ENCODE peak calls at places on chromosomes 16 and 17, in ten cellular contexts. L is Daoy, O is T follicular helper cell, P is nucleus accumbens, X is EL, R is GM03348, T is GM13976, I is HT-29, G is GM10248, J is renal cortical epithelial cell. S is an unnamed sample.

GRCh38 chr16:1296688-1297412 is 12.6 kb upstream of the UBE2I start:
- DNase-seq in L (peak), P (no peak), J (peak), T (no peak), O (no peak), R (no peak), G (no peak), X (peak), I (peak), S (no peak)

GRCh38 chr17:80742091-80742490 is 197.5 kb downstream of the RPTOR start:
- DNase-seq in I (no peak), T (no peak), G (no peak), P (no peak), L (no peak), R (no peak), J (no peak), X (no peak), O (no peak), S (no peak)

GRCh38 chr17:8131844-8132441 is 8.0 kb upstream of the HES7 start:
- DNase-seq in I (no peak), T (no peak), R (no peak), P (no peak), G (no peak), O (no peak), X (peak), J (no peak), L (peak), S (no peak)

GRCh38 chr17:48307222-48307621 is 122.8 kb downstream of the SKAP1 start:
- DNase-seq in I (no peak), L (no peak), O (no peak), X (no peak), R (no peak), J (no peak), P (no peak), T (no peak), G (no peak), S (no peak)

GRCh38 chr17:4101127-4101798 is 41.6 kb downstream of the ZZEF1 start:
- DNase-seq in G (peak), X (no peak), I (no peak), O (no peak), R (peak), L (peak), T (peak), P (no peak), J (peak), S (no peak)

GRCh38 chr16:5207001-5207523 is 109.5 kb upstream of the EEF2KMT start:
- DNase-seq in P (no peak), R (no peak), J (no peak), L (no peak), I (no peak), O (no peak), X (no peak), T (no peak), G (no peak), S (no peak)

GRCh38 chr17:81127133-81127455 is 38.2 kb upstream of the PVALEF start:
- DNase-seq in I (no peak), L (no peak), J (no peak), G (no peak), X (no peak), R (no peak), P (no peak), O (no peak), T (no peak), S (no peak)

GRCh38 chr16:88069397-88070168 is 118.3 kb downstream of the BANP start:
- DNase-seq in I (no peak), R (no peak), T (peak), J (no peak), G (peak), P (no peak), L (no peak), X (no peak), O (no peak), S (no peak)

GRCh38 chr17:34862384-34862783 is 98.9 kb downstream of the CCT6B start:
- DNase-seq in I (no peak), T (no peak), G (no peak), L (no peak), O (no peak), X (no peak), J (no peak), R (no peak), P (no peak), S (no peak)

GRCh38 chr16:7714775-7715174 is 382.1 kb downstream of the RBFOX1 start:
- DNase-seq in X (no peak), P (no peak), O (no peak), G (no peak), R (no peak), I (no peak), L (no peak), T (no peak), J (no peak), S (no peak)

GRCh38 chr17:16215965-16216316 is 607 bp upstream of the NCOR1 start:
- DNase-seq in I (peak), X (no peak), R (no peak), O (peak), P (peak), T (peak), G (peak), J (peak), L (no peak), S (no peak)

GRCh38 chr17:17181666-17182600 is 24.2 kb downstream of the PLD6 start:
- DNase-seq in I (no peak), X (no peak), O (peak), G (peak), P (no peak), J (no peak), L (no peak), R (no peak), T (no peak), S (no peak)

GRCh38 chr16:1989826-1990335 is at the start of gene SYNGR3:
- DNase-seq in I (no peak), X (peak), R (peak), J (no peak), L (peak), P (no peak), O (no peak), T (peak), G (no peak), S (no peak)

GRCh38 chr17:31389673-31390381 is 1.6 kb upstream of the RAB11FIP4 start:
- DNase-seq in T (no peak), G (no peak), I (no peak), P (no peak), L (no peak), O (no peak), R (no peak), X (no peak), J (no peak), S (no peak)

GRCh38 chr17:79000396-79001189 is 9.0 kb downstream of the CANT1 start:
- DNase-seq in T (peak), O (no peak), P (no peak), R (no peak), I (no peak), J (no peak), X (no peak), G (no peak), L (no peak), S (no peak)

GRCh38 chr16:4323845-4324478 is 8.1 kb downstream of the GLIS2 start:
- DNase-seq in P (no peak), J (peak), O (no peak), L (peak), I (peak), R (peak), T (no peak), X (peak), G (no peak), S (no peak)

GRCh38 chr17:48326311-48326710 is 103.7 kb downstream of the SKAP1 start:
- DNase-seq in I (no peak), L (no peak), T (no peak), P (no peak), J (no peak), G (no peak), O (no peak), R (no peak), X (no peak), S (no peak)

GRCh38 chr16:3513892-3514600 is 13.2 kb downstream of the CLUAP1 start:
- DNase-seq in O (no peak), G (no peak), P (no peak), R (no peak), T (no peak), J (no peak), L (no peak), X (no peak), I (no peak), S (no peak)

GRCh38 chr17:57823469-57824401 is 26.1 kb downstream of the MRPS23 start:
- DNase-seq in I (no peak), G (no peak), L (no peak), J (peak), R (peak), O (no peak), X (no peak), T (no peak), P (no peak), S (no peak)

GRCh38 chr17:15112881-15113617 is 152.1 kb downstream of the PMP22 start:
- DNase-seq in X (peak), I (no peak), L (no peak), P (no peak), O (no peak), G (no peak), T (no peak), J (no peak), R (peak), S (no peak)

GRCh38 chr16:83458612-83459011 is 349.2 kb upstream of the HSBP1 start:
- DNase-seq in P (no peak), X (peak), L (peak), I (no peak), O (no peak), T (peak), G (peak), R (peak), J (peak), S (no peak)

S was measured in activated T-cell treated with anti-CD3 and anti-CD28 coated beads for 48 hours.